ENCODE peak calls at places on chromosomes 1 and 21, in six cellular contexts. S, V, G, N, R and L are unnamed samples.
A peak's percentile ranks its signal among the peaks of the same experiment; 100 is the strongest.

GRCh38 chr1:66552829-66553228 is 18.9 kb downstream of the SGIP1 start:
- DNase-seq in N (no peak), G (peak; percentile 35), S (no peak), V (no peak), R (no peak), L (no peak)

GRCh38 chr1:160481979-160482596 is 41.0 kb downstream of the SLAMF6 start:
- DNase-seq in N (no peak), R (no peak), V (no peak), S (no peak), G (no peak), L (no peak)

GRCh38 chr21:45505416-45506021 is 36.7 kb downstream of the SLC19A1 start:
- DNase-seq in S (no peak), G (no peak), V (no peak), N (no peak), R (no peak), L (no peak)

GRCh38 chr21:42703936-42704335 is 50.5 kb downstream of the PDE9A start:
- DNase-seq in S (no peak), V (no peak), N (no peak), G (no peak), R (no peak), L (no peak)

GRCh38 chr1:205314986-205315618 is 6.4 kb downstream of the NUAK2 start:
- DNase-seq in V (no peak), R (no peak), G (no peak), N (no peak), S (no peak), L (no peak)

GRCh38 chr1:41498391-41498790 is 13.9 kb upstream of the EDN2 start:
- DNase-seq in R (no peak), S (no peak), N (no peak), G (no peak), V (no peak), L (no peak)

GRCh38 chr1:177525176-177525575 is 354.4 kb downstream of the BRINP2 start:
- DNase-seq in G (no peak), V (no peak), S (no peak), R (no peak), N (no peak), L (no peak)

GRCh38 chr1:234662148-234662547 is 52.2 kb upstream of the IRF2BP2 start:
- DNase-seq in G (no peak), R (no peak), N (no peak), V (no peak), S (no peak), L (no peak)

GRCh38 chr1:8374812-8375211 is 56.9 kb downstream of the SLC45A1 start:
- DNase-seq in S (peak; percentile 54), R (peak; percentile 48), V (peak; percentile 24), N (no peak), G (peak; percentile 55), L (peak; percentile 45)

GRCh38 chr1:193438312-193438711 is 251.9 kb upstream of the B3GALT2 start:
- DNase-seq in V (no peak), N (no peak), S (no peak), G (no peak), R (no peak), L (no peak)

GRCh38 chr1:198400063-198400462 is 140.4 kb downstream of the ATP6V1G3 start:
- DNase-seq in N (no peak), R (no peak), S (no peak), G (no peak), V (no peak), L (no peak)

GRCh38 chr21:45010096-45010495 is 64.3 kb upstream of the ADARB1 start:
- DNase-seq in G (no peak), S (no peak), V (no peak), N (no peak), R (no peak), L (no peak)

GRCh38 chr1:22142315-22143064 is 407 bp downstream of the WNT4 start:
- DNase-seq in G (peak; percentile 44), N (no peak), R (no peak), S (peak; percentile 36), V (no peak), L (no peak)

GRCh38 chr1:185157599-185158469 is 867 bp downstream of the SWT1 start:
- DNase-seq in R (no peak), N (no peak), V (no peak), S (peak; percentile 30), G (peak; percentile 49), L (peak; percentile 10)

GRCh38 chr1:171805395-171806115 is 24.1 kb downstream of the METTL13 start:
- DNase-seq in V (no peak), S (no peak), R (no peak), G (no peak), N (no peak), L (no peak)

GRCh38 chr21:29486306-29486705 is 187.6 kb downstream of the BACH1 start:
- DNase-seq in R (no peak), V (no peak), G (no peak), S (no peak), N (no peak), L (no peak)

GRCh38 chr1:241475688-241476087 is 43.9 kb downstream of the FH start:
- DNase-seq in V (no peak), G (peak; percentile 51), S (no peak), N (no peak), R (no peak), L (no peak)

GRCh38 chr1:207824691-207825090 is 72.8 kb downstream of the CD46 start:
- DNase-seq in G (no peak), S (peak; percentile 65), V (no peak), N (no peak), R (no peak), L (no peak)

GRCh38 chr1:224175615-224176014 is 7.4 kb upstream of the DEGS1 start:
- DNase-seq in S (no peak), R (no peak), V (no peak), G (no peak), N (no peak), L (no peak)

GRCh38 chr1:43302226-43302625 is 1.4 kb downstream of the TIE1 start:
- DNase-seq in R (no peak), G (peak; percentile 19), V (no peak), N (no peak), S (no peak), L (no peak)

GRCh38 chr1:159646687-159647086 is 59.1 kb downstream of the APCS start:
- DNase-seq in V (no peak), G (no peak), N (no peak), R (no peak), S (no peak), L (peak; percentile 88)

GRCh38 chr1:207050768-207051614 is at the start of gene YOD1:
- DNase-seq in V (peak; percentile 85), S (peak; percentile 98), N (peak; percentile 89), G (peak; percentile 91), R (peak; percentile 95), L (peak; percentile 87)

GRCh38 chr1:53349968-53350852 is 22.3 kb upstream of the LRP8 start:
- DNase-seq in G (no peak), R (no peak), S (no peak), N (no peak), V (no peak), L (no peak)

GRCh38 chr1:17190526-17190995 is 14.4 kb upstream of the PADI1 start:
- DNase-seq in N (no peak), S (no peak), V (no peak), R (no peak), G (no peak), L (no peak)

GRCh38 chr1:233326995-233327937 is at the start of gene MAP3K21:
- DNase-seq in S (peak; percentile 81), G (peak; percentile 17), V (peak; percentile 95), N (peak; percentile 83), R (peak; percentile 98), L (peak; percentile 96)

GRCh38 chr1:227942716-227943261 is 4.9 kb downstream of the WNT9A start:
- DNase-seq in R (no peak), G (no peak), N (no peak), S (no peak), V (no peak), L (no peak)

GRCh38 chr1:192639607-192640368 is 3.8 kb downstream of the RGS13 start:
- DNase-seq in S (no peak), N (no peak), V (peak; percentile 7), R (no peak), G (no peak), L (peak; percentile 56)

GRCh38 chr1:37734629-37735591 is 30.0 kb downstream of the EPHA10 start:
- DNase-seq in R (no peak), N (no peak), G (no peak), S (peak; percentile 65), V (no peak), L (no peak)
- TF ChIP-seq POLR2A in R (no peak), N (no peak), G (no peak), S (no peak), V (no peak), L (no peak)

GRCh38 chr21:38972078-38972477 is 166.3 kb downstream of the ETS2 start:
- DNase-seq in R (no peak), G (no peak), V (no peak), N (no peak), S (no peak), L (no peak)

GRCh38 chr21:38973552-38973951 is 167.8 kb downstream of the ETS2 start:
- DNase-seq in V (no peak), N (no peak), G (no peak), R (no peak), S (no peak), L (no peak)

GRCh38 chr21:38979271-38980196 is 173.8 kb downstream of the ETS2 start:
- DNase-seq in V (no peak), G (no peak), R (peak; percentile 25), S (no peak), N (no peak), L (peak; percentile 64)

GRCh38 chr21:38980416-38981319 is 174.9 kb downstream of the ETS2 start:
- DNase-seq in V (no peak), N (no peak), R (no peak), G (no peak), S (no peak), L (no peak)

GRCh38 chr21:38976900-38977299 is 171.2 kb downstream of the ETS2 start:
- DNase-seq in V (no peak), S (no peak), R (no peak), N (no peak), G (no peak), L (no peak)
- TF ChIP-seq POLR2A in V (no peak), S (no peak), R (no peak), N (no peak), G (no peak), L (no peak)

GRCh38 chr1:65233757-65234156 is 75.6 kb upstream of the DNAJC6 start:
- DNase-seq in R (no peak), V (no peak), N (no peak), S (peak; percentile 44), G (no peak), L (no peak)
- TF ChIP-seq POLR2A in R (no peak), V (no peak), N (no peak), S (no peak), G (no peak), L (no peak)

DNA sequence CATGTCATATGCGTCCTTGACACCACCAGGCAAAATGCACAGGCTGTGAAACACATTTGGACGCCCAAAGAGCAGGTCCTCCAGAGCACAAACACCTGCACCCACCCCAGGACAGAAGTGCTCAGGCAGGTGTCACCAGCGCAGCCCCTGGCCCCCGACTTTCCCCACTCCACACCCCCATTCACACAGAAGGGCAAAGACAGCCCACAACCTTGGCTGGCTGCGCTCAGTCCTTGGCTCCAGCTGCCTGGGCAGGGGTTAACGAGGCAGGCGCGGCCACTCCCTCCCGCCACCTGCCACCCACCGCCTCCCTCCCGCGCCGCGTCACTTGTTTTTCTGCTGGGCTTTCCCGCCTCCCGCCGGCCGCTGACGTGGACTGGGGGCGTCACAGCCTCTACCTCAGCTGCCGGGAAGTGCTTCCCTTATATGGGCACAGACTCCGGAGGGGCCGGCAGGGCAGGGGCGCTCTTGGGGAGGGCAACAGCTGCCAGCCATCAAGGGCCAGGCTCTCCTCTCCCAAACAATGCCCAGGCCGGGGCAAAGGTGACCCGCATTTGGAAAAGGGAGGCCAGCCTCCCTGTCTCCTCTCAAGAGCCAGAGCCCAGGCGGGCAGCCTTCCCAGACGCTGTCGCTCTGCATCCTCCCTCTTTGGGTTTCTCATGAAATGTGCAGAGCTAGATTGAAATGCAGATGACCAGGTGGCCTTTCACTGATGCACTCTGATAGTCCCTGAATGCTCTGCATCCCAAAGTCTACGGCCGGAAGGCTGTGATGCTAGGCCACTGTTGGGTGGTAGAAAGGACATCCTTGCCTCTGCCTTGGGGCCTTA is 14.8 kb upstream of the BTG2 start:
- DNase-seq in V (no peak), N (peak; percentile 91), G (peak; percentile 84), S (peak; percentile 88), R (peak; percentile 98), L (peak; percentile 84)
- TF ChIP-seq POLR2A in V (no peak), N (no peak), G (no peak), S (no peak), R (peak; percentile 97), L (no peak)